ENCODE peak calls at places on chromosomes 6 and 20, in six cellular contexts. N is NCI-H510A treated with DMSO at 0.1 percent for 48 hours; Y is Kasumi-1; W is fibroblast of the aortic adventitia; V is GM03348; F is naive thymus-derived CD8-positive, alpha-beta T cell. T is an unnamed sample.
A peak's percentile ranks its signal among the peaks of the same experiment; 100 is the strongest.

GRCh38 chr20:58700823-58701222 is 8.2 kb downstream of the NPEPL1 start:
- DNase-seq in N (no peak), Y (no peak), W (no peak), V (no peak), F (no peak), T (no peak)

GRCh38 chr6:35078896-35079295 is 62.2 kb downstream of the TCP11 start:
- DNase-seq in N (no peak), Y (no peak), W (no peak), V (no peak), F (no peak), T (no peak)

GRCh38 chr20:8542115-8542486 is 410.0 kb downstream of the PLCB1 start:
- DNase-seq in N (no peak), Y (no peak), W (no peak), V (no peak), F (no peak), T (no peak)

GRCh38 chr6:42710316-42710715 is 12.1 kb downstream of the PRPH2 start:
- DNase-seq in N (no peak), Y (no peak), W (no peak), V (no peak), F (no peak), T (no peak)

GRCh38 chr20:62068997-62069396 is 3.3 kb upstream of the TAF4 start:
- DNase-seq in N (no peak), Y (no peak), W (no peak), V (no peak), F (no peak), T (no peak)

GRCh38 chr6:24721461-24722215 is 2.7 kb upstream of the C6orf62 start:
- DNase-seq in N (peak; percentile 82), Y (no peak), W (no peak), V (peak; percentile 81), F (no peak), T (no peak)

GRCh38 chr20:5448449-5449118 is 131.8 kb upstream of the PROKR2 start:
- DNase-seq in N (peak; percentile 82), Y (peak; percentile 67), W (peak; percentile 49), V (peak; percentile 76), F (peak; percentile 19), T (no peak)

GRCh38 chr6:107809966-107810365 is 14.1 kb downstream of the SCML4 start:
- DNase-seq in N (no peak), Y (no peak), W (no peak), V (no peak), F (no peak), T (no peak)

GRCh38 chr20:32451682-32452461 is 93.7 kb downstream of the ASXL1 start:
- DNase-seq in N (no peak), Y (peak; percentile 12), W (no peak), V (no peak), F (no peak), T (no peak)

GRCh38 chr6:87742106-87742505 is 40.1 kb upstream of the AKIRIN2 start:
- DNase-seq in N (no peak), Y (no peak), W (no peak), V (no peak), F (no peak), T (peak; percentile 30)

T was measured in GF-D8.